ENCODE peak calls at places on chromosomes 7 and 10, in four cellular contexts. One of them, this sample, is unnamed.

GRCh38 chr7:132350741-132351140 is 225.5 kb downstream of the PLXNA4 start:
- DNase-seq in left lung: no peak
- DNase-seq in cardiac muscle cell: no peak
- DNase-seq in adipocyte: no peak
- DNase-seq in this sample: no peak

GRCh38 chr7:135811513-135811912 is 62.9 kb upstream of the FAM180A start:
- DNase-seq in left lung: no peak
- DNase-seq in cardiac muscle cell: no peak
- DNase-seq in adipocyte: no peak
- DNase-seq in this sample: no peak

GRCh38 chr7:28455486-28455885 is 43.2 kb downstream of the CREB5 start:
- DNase-seq in adipocyte: no peak
- DNase-seq in cardiac muscle cell: no peak
- DNase-seq in left lung: no peak
- DNase-seq in this sample: no peak

GRCh38 chr10:32958992-32959703 is 1.1 kb upstream of the ITGB1 start:
- DNase-seq in cardiac muscle cell: no peak
- DNase-seq in adipocyte: no peak
- DNase-seq in left lung: no peak
- DNase-seq in this sample: no peak

GRCh38 chr7:33421384-33421783 is 292.0 kb downstream of the BBS9 start:
- DNase-seq in adipocyte: peak
- DNase-seq in left lung: no peak
- DNase-seq in cardiac muscle cell: peak
- DNase-seq in this sample: no peak

GRCh38 chr10:22410846-22411245 is 65.5 kb downstream of the SPAG6 start:
- DNase-seq in adipocyte: no peak
- DNase-seq in cardiac muscle cell: no peak
- DNase-seq in left lung: no peak
- DNase-seq in this sample: no peak

GRCh38 chr10:1347962-1348772 is 292.0 kb downstream of the WDR37 start:
- DNase-seq in adipocyte: no peak
- DNase-seq in left lung: no peak
- DNase-seq in cardiac muscle cell: no peak
- DNase-seq in this sample: no peak

GRCh38 chr7:99201027-99201426 is 6.9 kb downstream of the KPNA7 start:
- DNase-seq in left lung: no peak
- DNase-seq in cardiac muscle cell: peak
- DNase-seq in adipocyte: peak
- DNase-seq in this sample: no peak

GRCh38 chr7:86339051-86339450 is 304.7 kb upstream of the GRM3 start:
- DNase-seq in cardiac muscle cell: no peak
- DNase-seq in left lung: no peak
- DNase-seq in adipocyte: no peak
- DNase-seq in this sample: no peak

GRCh38 chr10:3848768-3849643 is 64.0 kb upstream of the KLF6 start:
- DNase-seq in adipocyte: peak
- DNase-seq in cardiac muscle cell: no peak
- DNase-seq in left lung: no peak
- DNase-seq in this sample: no peak

GRCh38 chr10:48330269-48330668 is 23.8 kb downstream of the MAPK8 start:
- DNase-seq in left lung: no peak
- DNase-seq in cardiac muscle cell: peak
- DNase-seq in adipocyte: peak
- DNase-seq in this sample: no peak

GRCh38 chr7:158761945-158762344 is 57.3 kb upstream of the NCAPG2 start:
- DNase-seq in cardiac muscle cell: no peak
- DNase-seq in left lung: no peak
- DNase-seq in adipocyte: no peak
- DNase-seq in this sample: no peak

GRCh38 chr7:105583061-105583460 is 1.8 kb upstream of the EFCAB10 start:
- DNase-seq in left lung: no peak
- DNase-seq in cardiac muscle cell: no peak
- DNase-seq in adipocyte: no peak
- DNase-seq in this sample: no peak

GRCh38 chr10:77586719-77587423 is 50.7 kb downstream of the KCNMA1 start:
- DNase-seq in cardiac muscle cell: peak
- DNase-seq in adipocyte: peak
- DNase-seq in left lung: peak
- DNase-seq in this sample: peak

GRCh38 chr10:32070645-32071044 is 14.4 kb upstream of the KIF5B start:
- DNase-seq in adipocyte: no peak
- DNase-seq in cardiac muscle cell: no peak
- DNase-seq in left lung: no peak
- DNase-seq in this sample: no peak

GRCh38 chr7:14381936-14382335 is 392.5 kb upstream of the ETV1 start:
- DNase-seq in adipocyte: no peak
- DNase-seq in left lung: no peak
- DNase-seq in cardiac muscle cell: no peak
- DNase-seq in this sample: no peak

GRCh38 chr7:143492043-143492471 is 14.4 kb downstream of the TAS2R41 start:
- DNase-seq in left lung: no peak
- DNase-seq in cardiac muscle cell: peak
- DNase-seq in adipocyte: peak
- DNase-seq in this sample: no peak

GRCh38 chr7:79272066-79272669 is 181.3 kb downstream of the MAGI2 start:
- DNase-seq in cardiac muscle cell: peak
- DNase-seq in left lung: no peak
- DNase-seq in adipocyte: peak
- DNase-seq in this sample: no peak

GRCh38 chr10:70753841-70754621 is 31.1 kb downstream of the TBATA start:
- DNase-seq in cardiac muscle cell: peak
- DNase-seq in adipocyte: peak
- DNase-seq in left lung: no peak
- DNase-seq in this sample: no peak

GRCh38 chr7:73742338-73742752 is 3.7 kb upstream of the ABHD11 start:
- DNase-seq in cardiac muscle cell: no peak
- DNase-seq in left lung: peak
- DNase-seq in adipocyte: no peak
- DNase-seq in this sample: no peak

GRCh38 chr7:5223646-5224340 is 33.8 kb downstream of the WIPI2 start:
- DNase-seq in cardiac muscle cell: no peak
- DNase-seq in left lung: no peak
- DNase-seq in adipocyte: no peak
- DNase-seq in this sample: no peak

GRCh38 chr10:19592276-19592675 is 224.0 kb upstream of the PLXDC2 start:
- DNase-seq in adipocyte: no peak
- DNase-seq in left lung: no peak
- DNase-seq in cardiac muscle cell: no peak
- DNase-seq in this sample: no peak

DNA sequence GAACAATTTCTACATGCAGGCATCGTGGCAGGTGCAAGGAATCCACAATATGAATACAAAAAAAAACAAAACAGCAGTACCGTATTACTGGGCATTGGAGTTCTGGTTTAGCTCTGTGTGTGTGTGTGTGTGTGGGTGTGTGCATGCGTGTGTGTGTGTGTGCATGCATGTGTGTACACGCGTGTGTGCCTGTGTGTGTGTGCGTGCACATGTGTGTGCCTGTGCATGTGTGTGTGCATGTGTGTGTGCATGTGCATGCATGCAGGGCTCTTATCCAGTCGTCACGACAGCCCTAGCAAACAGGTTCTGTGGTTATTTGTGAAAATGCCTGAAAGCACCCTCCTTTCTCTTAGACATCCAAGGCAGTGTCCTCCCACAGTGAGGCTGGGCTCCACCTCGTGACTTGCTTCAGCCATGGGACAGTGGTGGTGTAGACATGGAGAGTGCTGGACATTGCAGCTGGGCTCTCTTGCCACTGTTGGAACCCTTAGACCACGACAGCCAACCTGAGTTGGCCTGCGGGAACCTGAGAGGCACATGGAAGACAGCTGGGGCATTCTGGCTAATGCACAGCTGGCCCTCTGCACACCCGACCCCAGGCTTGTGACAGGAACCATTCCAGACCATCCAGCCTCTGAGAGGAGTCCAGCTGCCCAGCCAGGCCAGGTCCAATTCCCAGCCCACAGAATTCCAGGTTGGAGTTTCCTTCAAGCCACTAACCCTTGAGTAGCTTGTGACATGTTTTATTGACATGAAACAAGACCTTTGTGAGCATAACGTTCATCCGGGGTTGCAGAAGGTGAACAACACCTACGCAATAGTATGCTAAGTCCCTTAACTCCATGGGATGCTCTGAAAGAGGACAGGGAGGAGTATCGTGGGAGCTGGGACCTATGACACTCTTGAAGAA is 173.5 kb upstream of the SHH start:
- DNase-seq in cardiac muscle cell: no peak
- DNase-seq in left lung: no peak
- DNase-seq in adipocyte: no peak
- DNase-seq in this sample: no peak
- H3K4me3 ChIP-seq in cardiac muscle cell: no peak
- H3K4me3 ChIP-seq in left lung: no peak
- H3K4me3 ChIP-seq in adipocyte: no peak
- H3K4me3 ChIP-seq in this sample: no peak

GRCh38 chr7:103348452-103348851 is 1.0 kb downstream of the PSMC2 start:
- DNase-seq in left lung: no peak
- DNase-seq in cardiac muscle cell: no peak
- DNase-seq in adipocyte: peak
- DNase-seq in this sample: no peak

GRCh38 chr7:103347507-103348267 is at the start of gene PSMC2:
- DNase-seq in adipocyte: peak
- DNase-seq in left lung: peak
- DNase-seq in cardiac muscle cell: peak
- DNase-seq in this sample: peak

GRCh38 chr7:103344453-103345149 is at the start of gene DNAJC2:
- DNase-seq in left lung: peak
- DNase-seq in cardiac muscle cell: peak
- DNase-seq in adipocyte: peak
- DNase-seq in this sample: peak

GRCh38 chr7:103343758-103344452 is 662 bp downstream of the DNAJC2 start:
- DNase-seq in adipocyte: peak
- DNase-seq in left lung: peak
- DNase-seq in cardiac muscle cell: peak
- DNase-seq in this sample: no peak

GRCh38 chr7:103348959-103349358 is 1.5 kb downstream of the PSMC2 start:
- DNase-seq in cardiac muscle cell: no peak
- DNase-seq in adipocyte: no peak
- DNase-seq in left lung: no peak
- DNase-seq in this sample: no peak
- H3K4me3 ChIP-seq in cardiac muscle cell: peak
- H3K4me3 ChIP-seq in adipocyte: peak
- H3K4me3 ChIP-seq in left lung: peak
- H3K4me3 ChIP-seq in this sample: peak

DNA sequence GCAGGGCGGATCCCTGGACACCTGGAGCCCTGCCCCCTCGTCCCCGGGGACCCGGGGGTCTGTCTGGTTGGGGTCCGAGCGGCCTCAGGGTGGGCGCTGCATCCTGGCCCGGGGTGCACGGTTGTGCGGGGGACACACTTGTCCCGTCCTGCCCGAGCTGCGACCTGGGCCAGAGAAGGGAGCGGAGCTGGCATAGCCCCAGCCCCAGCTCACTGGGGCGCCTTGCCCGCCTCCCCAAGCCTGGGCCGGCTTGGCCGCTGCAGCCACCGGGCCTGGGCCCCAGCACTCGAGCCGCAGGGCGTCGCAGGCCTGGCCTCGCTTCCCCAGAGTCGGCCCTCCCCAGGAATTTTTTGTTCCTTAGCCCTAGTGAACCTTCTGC is 54.5 kb downstream of the GLRX3 start:
- DNase-seq in cardiac muscle cell: no peak
- DNase-seq in adipocyte: no peak
- DNase-seq in left lung: no peak
- DNase-seq in this sample: no peak
- H3K4me3 ChIP-seq in cardiac muscle cell: peak
- H3K4me3 ChIP-seq in adipocyte: peak
- H3K4me3 ChIP-seq in left lung: peak
- H3K4me3 ChIP-seq in this sample: peak

GRCh38 chr10:93067443-93068365 is 6.0 kb upstream of the CYP26A1 start:
- DNase-seq in cardiac muscle cell: no peak
- DNase-seq in left lung: no peak
- DNase-seq in adipocyte: no peak
- DNase-seq in this sample: no peak

GRCh38 chr10:93070378-93071176 is 3.1 kb upstream of the CYP26A1 start:
- DNase-seq in adipocyte: no peak
- DNase-seq in left lung: no peak
- DNase-seq in cardiac muscle cell: no peak
- DNase-seq in this sample: no peak

GRCh38 chr10:93069245-93069561 is 4.5 kb upstream of the CYP26A1 start:
- DNase-seq in cardiac muscle cell: no peak
- DNase-seq in adipocyte: no peak
- DNase-seq in left lung: no peak
- DNase-seq in this sample: no peak

GRCh38 chr10:93066544-93066913 is 5.9 kb downstream of the CYP26C1 start:
- DNase-seq in left lung: no peak
- DNase-seq in cardiac muscle cell: no peak
- DNase-seq in adipocyte: no peak
- DNase-seq in this sample: no peak

GRCh38 chr10:93068411-93069244 is 5.1 kb upstream of the CYP26A1 start:
- DNase-seq in left lung: no peak
- DNase-seq in cardiac muscle cell: peak
- DNase-seq in adipocyte: peak
- DNase-seq in this sample: no peak
- H3K4me3 ChIP-seq in left lung: no peak
- H3K4me3 ChIP-seq in cardiac muscle cell: peak
- H3K4me3 ChIP-seq in adipocyte: no peak
- H3K4me3 ChIP-seq in this sample: no peak

GRCh38 chr7:70787275-70787674 is 344.7 kb upstream of the GALNT17 start:
- DNase-seq in left lung: no peak
- DNase-seq in adipocyte: no peak
- DNase-seq in cardiac muscle cell: no peak
- DNase-seq in this sample: no peak

GRCh38 chr7:70789481-70790214 is 342.3 kb upstream of the GALNT17 start:
- DNase-seq in adipocyte: no peak
- DNase-seq in cardiac muscle cell: no peak
- DNase-seq in left lung: no peak
- DNase-seq in this sample: no peak

GRCh38 chr7:70786076-70786475 is 345.9 kb upstream of the GALNT17 start:
- DNase-seq in left lung: no peak
- DNase-seq in cardiac muscle cell: no peak
- DNase-seq in adipocyte: no peak
- DNase-seq in this sample: no peak

GRCh38 chr7:70788276-70788675 is 343.7 kb upstream of the GALNT17 start:
- DNase-seq in left lung: no peak
- DNase-seq in adipocyte: no peak
- DNase-seq in cardiac muscle cell: no peak
- DNase-seq in this sample: no peak

GRCh38 chr7:70787772-70788171 is 344.2 kb upstream of the GALNT17 start:
- DNase-seq in left lung: no peak
- DNase-seq in adipocyte: no peak
- DNase-seq in cardiac muscle cell: no peak
- DNase-seq in this sample: no peak
- H3K4me3 ChIP-seq in left lung: no peak
- H3K4me3 ChIP-seq in adipocyte: no peak
- H3K4me3 ChIP-seq in cardiac muscle cell: no peak
- H3K4me3 ChIP-seq in this sample: no peak

GRCh38 chr7:151607464-151607867 is 87.8 kb upstream of the RHEB start:
- DNase-seq in adipocyte: no peak
- DNase-seq in cardiac muscle cell: peak
- DNase-seq in left lung: no peak
- DNase-seq in this sample: no peak
- H3K4me3 ChIP-seq in adipocyte: no peak
- H3K4me3 ChIP-seq in cardiac muscle cell: no peak
- H3K4me3 ChIP-seq in left lung: no peak
- H3K4me3 ChIP-seq in this sample: no peak

This sample was measured in right lobe of liver.